ENCODE peak calls at places on chromosomes 12 and 14, in ten cellular contexts. One of them, this sample, is unnamed.

GRCh38 chr14:84282618-84283017 is 1247.3 kb upstream of the FLRT2 start:
- DNase-seq in fibroblast of mammary gland: no peak
- DNase-seq in left cardiac atrium: no peak
- DNase-seq in fibroblast of the conjunctiva: no peak
- DNase-seq in dermis blood vessel endothelial cell: no peak
- DNase-seq in AG04450: no peak
- DNase-seq in stimulated activated CD4-positive, alpha-beta T cell treated with anti-CD3 and anti-CD28 coated beads, Interleukin-15, amount 100 ng/mL, for 1 hour: no peak
- DNase-seq in H54: no peak
- DNase-seq in non-pigmented ciliary epithelial cell: no peak
- DNase-seq in cerebellar nuclear complex: no peak
- DNase-seq in this sample: no peak

GRCh38 chr14:55404170-55404569 is 7.5 kb downstream of the ATG14 start:
- DNase-seq in fibroblast of mammary gland: no peak
- DNase-seq in left cardiac atrium: no peak
- DNase-seq in fibroblast of the conjunctiva: no peak
- DNase-seq in dermis blood vessel endothelial cell: no peak
- DNase-seq in AG04450: no peak
- DNase-seq in stimulated activated CD4-positive, alpha-beta T cell treated with anti-CD3 and anti-CD28 coated beads, Interleukin-15, amount 100 ng/mL, for 1 hour: no peak
- DNase-seq in H54: no peak
- DNase-seq in non-pigmented ciliary epithelial cell: no peak
- DNase-seq in cerebellar nuclear complex: no peak
- DNase-seq in this sample: no peak

GRCh38 chr14:52399886-52400599 is 85.9 kb downstream of the PTGER2 start:
- DNase-seq in fibroblast of mammary gland: peak
- DNase-seq in left cardiac atrium: no peak
- DNase-seq in fibroblast of the conjunctiva: peak
- DNase-seq in dermis blood vessel endothelial cell: no peak
- DNase-seq in AG04450: peak
- DNase-seq in stimulated activated CD4-positive, alpha-beta T cell treated with anti-CD3 and anti-CD28 coated beads, Interleukin-15, amount 100 ng/mL, for 1 hour: no peak
- DNase-seq in H54: no peak
- DNase-seq in non-pigmented ciliary epithelial cell: peak
- DNase-seq in cerebellar nuclear complex: no peak
- DNase-seq in this sample: no peak

GRCh38 chr12:68932701-68933563 is at the start of gene CPM:
- DNase-seq in fibroblast of mammary gland: peak
- DNase-seq in left cardiac atrium: peak
- DNase-seq in fibroblast of the conjunctiva: no peak
- DNase-seq in dermis blood vessel endothelial cell: peak
- DNase-seq in AG04450: no peak
- DNase-seq in stimulated activated CD4-positive, alpha-beta T cell treated with anti-CD3 and anti-CD28 coated beads, Interleukin-15, amount 100 ng/mL, for 1 hour: peak
- DNase-seq in H54: no peak
- DNase-seq in non-pigmented ciliary epithelial cell: no peak
- DNase-seq in cerebellar nuclear complex: no peak
- DNase-seq in this sample: peak

GRCh38 chr12:62657363-62657632 is 190.7 kb downstream of the MON2 start:
- DNase-seq in fibroblast of mammary gland: no peak
- DNase-seq in left cardiac atrium: no peak
- DNase-seq in fibroblast of the conjunctiva: no peak
- DNase-seq in dermis blood vessel endothelial cell: no peak
- DNase-seq in AG04450: no peak
- DNase-seq in stimulated activated CD4-positive, alpha-beta T cell treated with anti-CD3 and anti-CD28 coated beads, Interleukin-15, amount 100 ng/mL, for 1 hour: no peak
- DNase-seq in H54: no peak
- DNase-seq in non-pigmented ciliary epithelial cell: no peak
- DNase-seq in cerebellar nuclear complex: no peak
- DNase-seq in this sample: no peak

GRCh38 chr12:12718382-12718761 is 1.2 kb downstream of the CDKN1B start:
- DNase-seq in fibroblast of mammary gland: no peak
- DNase-seq in left cardiac atrium: no peak
- DNase-seq in fibroblast of the conjunctiva: no peak
- DNase-seq in dermis blood vessel endothelial cell: peak
- DNase-seq in AG04450: no peak
- DNase-seq in stimulated activated CD4-positive, alpha-beta T cell treated with anti-CD3 and anti-CD28 coated beads, Interleukin-15, amount 100 ng/mL, for 1 hour: no peak
- DNase-seq in H54: no peak
- DNase-seq in non-pigmented ciliary epithelial cell: no peak
- DNase-seq in cerebellar nuclear complex: no peak
- DNase-seq in this sample: peak

GRCh38 chr12:3973939-3974644 is 100.9 kb upstream of the PARP11 start:
- DNase-seq in fibroblast of mammary gland: no peak
- DNase-seq in left cardiac atrium: no peak
- DNase-seq in fibroblast of the conjunctiva: no peak
- DNase-seq in dermis blood vessel endothelial cell: no peak
- DNase-seq in AG04450: no peak
- DNase-seq in stimulated activated CD4-positive, alpha-beta T cell treated with anti-CD3 and anti-CD28 coated beads, Interleukin-15, amount 100 ng/mL, for 1 hour: no peak
- DNase-seq in H54: no peak
- DNase-seq in non-pigmented ciliary epithelial cell: no peak
- DNase-seq in cerebellar nuclear complex: no peak
- DNase-seq in this sample: no peak

GRCh38 chr14:70887207-70888150 is 19.8 kb upstream of the PCNX1 start:
- DNase-seq in fibroblast of mammary gland: peak
- DNase-seq in left cardiac atrium: no peak
- DNase-seq in fibroblast of the conjunctiva: no peak
- DNase-seq in dermis blood vessel endothelial cell: no peak
- DNase-seq in AG04450: peak
- DNase-seq in stimulated activated CD4-positive, alpha-beta T cell treated with anti-CD3 and anti-CD28 coated beads, Interleukin-15, amount 100 ng/mL, for 1 hour: no peak
- DNase-seq in H54: no peak
- DNase-seq in non-pigmented ciliary epithelial cell: peak
- DNase-seq in cerebellar nuclear complex: no peak
- DNase-seq in this sample: no peak